ENCODE peak calls at places on chromosomes 6 and 20, in five cellular contexts. One of them, this sample, is unnamed.

GRCh38 chr20:59137532-59137931 is 26.1 kb upstream of the ZNF831 start:
- DNase-seq in H1: no peak
- DNase-seq in transverse colon: peak; percentile 91
- DNase-seq in stomach: no peak
- DNase-seq in suprapubic skin: no peak
- DNase-seq in this sample: no peak

GRCh38 chr6:1679691-1680068 is 70.0 kb downstream of the FOXC1 start:
- DNase-seq in H1: no peak
- DNase-seq in transverse colon: no peak
- DNase-seq in stomach: no peak
- DNase-seq in suprapubic skin: no peak
- DNase-seq in this sample: no peak

GRCh38 chr6:41451515-41452163 is 94.5 kb upstream of the FOXP4 start:
- DNase-seq in H1: no peak
- DNase-seq in transverse colon: no peak
- DNase-seq in stomach: no peak
- DNase-seq in suprapubic skin: no peak
- DNase-seq in this sample: peak; percentile 76

GRCh38 chr6:18515767-18516166 is 128.6 kb downstream of the RNF144B start:
- DNase-seq in H1: no peak
- DNase-seq in transverse colon: no peak
- DNase-seq in stomach: no peak
- DNase-seq in suprapubic skin: no peak
- DNase-seq in this sample: no peak

GRCh38 chr6:119066426-119067001 is 11.9 kb downstream of the FAM184A start:
- DNase-seq in H1: no peak
- DNase-seq in transverse colon: no peak
- DNase-seq in stomach: no peak
- DNase-seq in suprapubic skin: no peak
- DNase-seq in this sample: no peak

GRCh38 chr20:10225439-10226080 is 6.9 kb downstream of the SNAP25 start:
- DNase-seq in H1: no peak
- DNase-seq in transverse colon: no peak
- DNase-seq in stomach: no peak
- DNase-seq in suprapubic skin: no peak
- DNase-seq in this sample: no peak

GRCh38 chr6:159929819-159930218 is 39.0 kb downstream of the MAS1 start:
- DNase-seq in H1: no peak
- DNase-seq in transverse colon: peak; percentile 12
- DNase-seq in stomach: peak; percentile 43
- DNase-seq in suprapubic skin: no peak
- DNase-seq in this sample: no peak

GRCh38 chr6:5958948-5959347 is 47.8 kb downstream of the NRN1 start:
- DNase-seq in H1: no peak
- DNase-seq in transverse colon: no peak
- DNase-seq in stomach: no peak
- DNase-seq in suprapubic skin: no peak
- DNase-seq in this sample: no peak

GRCh38 chr6:25934735-25935313 is 4.3 kb upstream of the SLC17A2 start:
- DNase-seq in H1: no peak
- DNase-seq in transverse colon: no peak
- DNase-seq in stomach: no peak
- DNase-seq in suprapubic skin: no peak
- DNase-seq in this sample: no peak

GRCh38 chr20:56733967-56734366 is 104.9 kb downstream of the TFAP2C start:
- DNase-seq in H1: no peak
- DNase-seq in transverse colon: no peak
- DNase-seq in stomach: no peak
- DNase-seq in suprapubic skin: no peak
- DNase-seq in this sample: no peak

GRCh38 chr6:142929751-142930358 is 15.1 kb downstream of the HIVEP2 start:
- DNase-seq in H1: no peak
- DNase-seq in transverse colon: no peak
- DNase-seq in stomach: no peak
- DNase-seq in suprapubic skin: no peak
- DNase-seq in this sample: no peak

GRCh38 chr6:106156413-106156812 is 70.3 kb downstream of the PRDM1 start:
- DNase-seq in H1: no peak
- DNase-seq in transverse colon: no peak
- DNase-seq in stomach: no peak
- DNase-seq in suprapubic skin: no peak
- DNase-seq in this sample: no peak

GRCh38 chr6:112251170-112251945 is 3.0 kb downstream of the LAMA4 start:
- DNase-seq in H1: no peak
- DNase-seq in transverse colon: peak; percentile 36
- DNase-seq in stomach: no peak
- DNase-seq in suprapubic skin: no peak
- DNase-seq in this sample: no peak

GRCh38 chr6:163536770-163537169 is 122.3 kb downstream of the QKI start:
- DNase-seq in H1: no peak
- DNase-seq in transverse colon: no peak
- DNase-seq in stomach: no peak
- DNase-seq in suprapubic skin: no peak
- DNase-seq in this sample: no peak

GRCh38 chr20:50113420-50114224 is 672 bp upstream of the UBE2V1 start:
- DNase-seq in H1: no peak
- DNase-seq in transverse colon: no peak
- DNase-seq in stomach: no peak
- DNase-seq in suprapubic skin: peak; percentile 0
- DNase-seq in this sample: no peak

GRCh38 chr20:50112512-50113419 is at the start of gene UBE2V1:
- DNase-seq in H1: peak; percentile 41
- DNase-seq in transverse colon: peak; percentile 92
- DNase-seq in stomach: peak; percentile 94
- DNase-seq in suprapubic skin: peak; percentile 95
- DNase-seq in this sample: peak; percentile 98

GRCh38 chr20:50110141-50111047 is 2.6 kb downstream of the UBE2V1 start:
- DNase-seq in H1: no peak
- DNase-seq in transverse colon: peak; percentile 63
- DNase-seq in stomach: peak; percentile 33
- DNase-seq in suprapubic skin: peak; percentile 18
- DNase-seq in this sample: peak; percentile 64

GRCh38 chr20:50111829-50112495 is 988 bp downstream of the UBE2V1 start:
- DNase-seq in H1: no peak
- DNase-seq in transverse colon: no peak
- DNase-seq in stomach: no peak
- DNase-seq in suprapubic skin: peak; percentile 29
- DNase-seq in this sample: no peak

GRCh38 chr20:50111120-50111828 is 1.7 kb downstream of the UBE2V1 start:
- DNase-seq in H1: no peak
- DNase-seq in transverse colon: no peak
- DNase-seq in stomach: no peak
- DNase-seq in suprapubic skin: peak; percentile 13
- DNase-seq in this sample: no peak
- TF ChIP-seq POLR2AphosphoS5 in H1: no peak
- TF ChIP-seq POLR2AphosphoS5 in transverse colon: no peak
- TF ChIP-seq POLR2AphosphoS5 in stomach: no peak
- TF ChIP-seq POLR2AphosphoS5 in suprapubic skin: no peak
- TF ChIP-seq POLR2AphosphoS5 in this sample: no peak

DNA sequence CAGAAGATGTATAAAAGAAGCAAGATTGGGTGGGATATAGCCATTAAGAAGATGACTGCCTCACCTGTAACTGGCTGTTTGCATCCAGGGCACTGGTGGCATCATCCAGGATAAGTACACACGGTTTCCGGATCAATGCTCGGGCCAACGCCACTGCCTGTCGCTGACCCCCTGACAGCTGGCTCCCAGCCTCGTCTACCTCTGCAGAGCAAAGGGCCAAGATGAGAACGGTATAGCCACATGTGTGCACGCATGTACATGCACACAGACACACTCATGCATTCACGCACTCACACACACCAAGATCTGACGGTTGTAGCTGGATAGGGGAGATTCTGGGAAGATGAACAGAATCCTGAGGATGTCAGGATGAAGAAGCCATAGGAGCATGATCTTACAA is 3.2 kb upstream of the PSMB8 start:
- DNase-seq in H1: no peak
- DNase-seq in transverse colon: no peak
- DNase-seq in stomach: no peak
- DNase-seq in suprapubic skin: no peak
- DNase-seq in this sample: no peak
- TF ChIP-seq POLR2A in H1: no peak
- TF ChIP-seq POLR2A in transverse colon: no peak
- TF ChIP-seq POLR2A in stomach: no peak
- TF ChIP-seq POLR2A in suprapubic skin: no peak
- TF ChIP-seq POLR2A in this sample: no peak

GRCh38 chr20:17697171-17697570 is 2.6 kb upstream of the BANF2 start:
- DNase-seq in H1: no peak
- DNase-seq in transverse colon: no peak
- DNase-seq in stomach: no peak
- DNase-seq in suprapubic skin: no peak
- DNase-seq in this sample: no peak

GRCh38 chr20:17691758-17692157 is 8.0 kb upstream of the BANF2 start:
- DNase-seq in H1: no peak
- DNase-seq in transverse colon: no peak
- DNase-seq in stomach: no peak
- DNase-seq in suprapubic skin: no peak
- DNase-seq in this sample: no peak

GRCh38 chr20:17696287-17696686 is 3.5 kb upstream of the BANF2 start:
- DNase-seq in H1: no peak
- DNase-seq in transverse colon: no peak
- DNase-seq in stomach: no peak
- DNase-seq in suprapubic skin: no peak
- DNase-seq in this sample: no peak

GRCh38 chr20:17693534-17694001 is 6.2 kb upstream of the BANF2 start:
- DNase-seq in H1: no peak
- DNase-seq in transverse colon: no peak
- DNase-seq in stomach: no peak
- DNase-seq in suprapubic skin: no peak
- DNase-seq in this sample: no peak

GRCh38 chr20:17694767-17695166 is 5.0 kb upstream of the BANF2 start:
- DNase-seq in H1: no peak
- DNase-seq in transverse colon: no peak
- DNase-seq in stomach: no peak
- DNase-seq in suprapubic skin: no peak
- DNase-seq in this sample: no peak
- TF ChIP-seq EP300 in H1: no peak
- TF ChIP-seq EP300 in transverse colon: no peak
- TF ChIP-seq EP300 in stomach: no peak
- TF ChIP-seq EP300 in suprapubic skin: no peak
- TF ChIP-seq EP300 in this sample: no peak

GRCh38 chr6:10837009-10837691 is 1.2 kb downstream of the MAK start:
- DNase-seq in H1: no peak
- DNase-seq in transverse colon: peak; percentile 16
- DNase-seq in stomach: peak; percentile 33
- DNase-seq in suprapubic skin: no peak
- DNase-seq in this sample: peak; percentile 66

GRCh38 chr6:10837997-10838793 is at the start of gene MAK:
- DNase-seq in H1: peak; percentile 67
- DNase-seq in transverse colon: peak; percentile 88
- DNase-seq in stomach: peak; percentile 88
- DNase-seq in suprapubic skin: peak; percentile 88
- DNase-seq in this sample: peak; percentile 92

GRCh38 chr6:10838794-10839333 is 525 bp upstream of the MAK start:
- DNase-seq in H1: no peak
- DNase-seq in transverse colon: no peak
- DNase-seq in stomach: no peak
- DNase-seq in suprapubic skin: no peak
- DNase-seq in this sample: no peak

GRCh38 chr6:10834823-10835222 is 3.5 kb downstream of the MAK start:
- DNase-seq in H1: no peak
- DNase-seq in transverse colon: no peak
- DNase-seq in stomach: no peak
- DNase-seq in suprapubic skin: no peak
- DNase-seq in this sample: peak; percentile 45

DNA sequence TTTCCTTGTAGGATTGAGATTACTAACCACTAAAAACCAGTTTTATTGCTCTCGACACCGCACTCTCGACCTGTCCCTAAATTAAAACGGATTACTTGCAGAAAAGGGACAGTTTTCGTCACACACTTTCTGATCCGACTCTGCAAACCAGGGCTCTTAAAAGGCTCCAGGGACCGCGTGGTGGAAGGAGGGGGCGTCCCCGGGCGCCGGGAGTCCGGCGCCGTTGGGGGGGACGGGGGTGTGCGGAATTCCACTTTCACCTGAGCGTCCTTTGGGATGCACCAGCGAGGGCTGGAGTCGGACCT is 695 bp downstream of the MAK start:
- DNase-seq in H1: no peak
- DNase-seq in transverse colon: no peak
- DNase-seq in stomach: no peak
- DNase-seq in suprapubic skin: no peak
- DNase-seq in this sample: peak; percentile 21
- TF ChIP-seq POLR2AphosphoS5 in H1: no peak
- TF ChIP-seq POLR2AphosphoS5 in transverse colon: no peak
- TF ChIP-seq POLR2AphosphoS5 in stomach: no peak
- TF ChIP-seq POLR2AphosphoS5 in suprapubic skin: no peak
- TF ChIP-seq POLR2AphosphoS5 in this sample: no peak

DNA sequence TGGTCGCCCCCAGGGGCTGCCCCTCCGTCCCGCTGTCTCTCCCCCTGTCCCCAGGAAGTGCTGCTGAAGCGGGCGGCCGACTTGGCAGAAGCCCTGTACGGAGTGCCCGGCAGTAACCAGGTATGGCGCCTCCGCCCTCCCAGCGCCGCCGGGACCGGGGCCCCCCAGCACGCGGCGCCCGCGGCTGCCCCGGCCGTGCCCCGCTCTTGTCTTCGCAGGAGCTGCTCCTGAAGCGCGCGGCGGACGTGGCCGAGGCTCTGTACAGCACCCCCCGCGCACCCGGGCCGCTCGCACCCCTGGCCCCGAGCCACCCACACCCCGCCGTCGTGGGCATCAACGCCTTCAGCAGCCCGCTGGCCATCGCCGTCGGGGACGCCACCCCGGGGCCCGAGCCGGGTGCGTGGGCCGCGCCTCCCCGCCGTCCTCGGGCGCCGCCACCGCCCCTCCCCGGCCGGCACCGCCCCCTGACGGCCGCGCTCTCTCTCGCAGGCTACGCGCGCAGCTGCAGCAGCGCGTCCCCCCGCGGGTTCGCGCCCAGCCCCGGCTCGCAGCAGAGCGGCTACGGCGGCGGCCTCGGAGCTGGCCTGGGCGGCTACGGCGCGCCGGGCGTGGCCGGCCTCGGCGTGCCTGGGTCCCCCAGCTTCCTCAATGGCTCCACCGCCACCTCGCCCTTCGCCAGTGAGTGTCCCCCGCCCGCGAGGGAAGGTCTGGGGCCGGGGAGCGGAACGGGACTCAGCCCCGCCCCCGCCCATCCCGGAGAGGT is 48.4 kb downstream of the CPXM1 start:
- DNase-seq in H1: no peak
- DNase-seq in transverse colon: peak; percentile 50
- DNase-seq in stomach: peak; percentile 43
- DNase-seq in suprapubic skin: peak; percentile 78
- DNase-seq in this sample: peak; percentile 93
- TF ChIP-seq POLR2A in H1: no peak
- TF ChIP-seq POLR2A in transverse colon: no peak
- TF ChIP-seq POLR2A in stomach: no peak
- TF ChIP-seq POLR2A in suprapubic skin: no peak
- TF ChIP-seq POLR2A in this sample: no peak

This sample was measured in upper lobe of left lung.